ENCODE peak calls at places on chromosomes 16 and 17, in six cellular contexts. One of them, this sample, is unnamed. For H3K9me3 and H3K4me1, the result is how much of the 10 kb centered on the place peaks cover.

GRCh38 chr16:9072806-9073341 is 18.6 kb upstream of the HAPSTR1 start:
- DNase-seq in uterus: no peak
- DNase-seq in tibial nerve: no peak
- DNase-seq in esophagus squamous epithelium: no peak
- DNase-seq in DND-41: peak
- DNase-seq in Panc1: no peak
- DNase-seq in this sample: peak

GRCh38 chr16:2160915-2161551 is 5.5 kb downstream of the TRAF7 start:
- DNase-seq in uterus: peak
- DNase-seq in tibial nerve: peak
- DNase-seq in esophagus squamous epithelium: no peak
- DNase-seq in DND-41: no peak
- DNase-seq in Panc1: no peak
- DNase-seq in this sample: no peak

GRCh38 chr17:28033972-28034714 is 8.3 kb upstream of the NLK start:
- DNase-seq in uterus: no peak
- DNase-seq in tibial nerve: peak
- DNase-seq in esophagus squamous epithelium: no peak
- DNase-seq in DND-41: no peak
- DNase-seq in Panc1: no peak
- DNase-seq in this sample: no peak

GRCh38 chr16:1776991-1777374 is 4.0 kb upstream of the MRPS34 start:
- DNase-seq in uterus: no peak
- DNase-seq in tibial nerve: no peak
- DNase-seq in esophagus squamous epithelium: no peak
- DNase-seq in DND-41: no peak
- DNase-seq in Panc1: no peak
- DNase-seq in this sample: no peak

GRCh38 chr17:66459811-66460270 is 157.4 kb downstream of the PRKCA start:
- DNase-seq in uterus: peak
- DNase-seq in tibial nerve: peak
- DNase-seq in esophagus squamous epithelium: no peak
- DNase-seq in DND-41: no peak
- DNase-seq in Panc1: peak
- DNase-seq in this sample: no peak

GRCh38 chr17:32654351-32654750 is 167.6 kb downstream of the CDK5R1 start:
- DNase-seq in uterus: no peak
- DNase-seq in tibial nerve: no peak
- DNase-seq in esophagus squamous epithelium: no peak
- DNase-seq in DND-41: no peak
- DNase-seq in Panc1: no peak
- DNase-seq in this sample: no peak

GRCh38 chr17:56786989-56787482 is 46.7 kb downstream of the C17orf67 start:
- DNase-seq in uterus: peak
- DNase-seq in tibial nerve: no peak
- DNase-seq in esophagus squamous epithelium: no peak
- DNase-seq in DND-41: peak
- DNase-seq in Panc1: peak
- DNase-seq in this sample: peak

GRCh38 chr17:29451338-29451737 is 61.2 kb downstream of the TAOK1 start:
- DNase-seq in uterus: no peak
- DNase-seq in tibial nerve: no peak
- DNase-seq in esophagus squamous epithelium: no peak
- DNase-seq in DND-41: no peak
- DNase-seq in Panc1: no peak
- DNase-seq in this sample: no peak

GRCh38 chr17:30947796-30948195 is 23.0 kb upstream of the RNF135 start:
- DNase-seq in uterus: no peak
- DNase-seq in tibial nerve: no peak
- DNase-seq in esophagus squamous epithelium: no peak
- DNase-seq in DND-41: no peak
- DNase-seq in Panc1: no peak
- DNase-seq in this sample: no peak

GRCh38 chr17:39591958-39592954 is 15.5 kb downstream of the NEUROD2 start:
- DNase-seq in uterus: no peak
- DNase-seq in tibial nerve: peak
- DNase-seq in esophagus squamous epithelium: no peak
- DNase-seq in DND-41: peak
- DNase-seq in Panc1: no peak
- DNase-seq in this sample: peak

GRCh38 chr17:3529817-3530741 is 27.5 kb downstream of the TRPV3 start:
- DNase-seq in uterus: no peak
- DNase-seq in tibial nerve: peak
- DNase-seq in esophagus squamous epithelium: no peak
- DNase-seq in DND-41: no peak
- DNase-seq in Panc1: no peak
- DNase-seq in this sample: no peak

GRCh38 chr16:57471852-57472664 is 9.6 kb downstream of the POLR2C start:
- DNase-seq in uterus: no peak
- DNase-seq in tibial nerve: no peak
- DNase-seq in esophagus squamous epithelium: no peak
- DNase-seq in DND-41: no peak
- DNase-seq in Panc1: no peak
- DNase-seq in this sample: no peak

GRCh38 chr17:42288078-42288984 is at the start of gene STAT5A:
- DNase-seq in uterus: peak
- DNase-seq in tibial nerve: peak
- DNase-seq in esophagus squamous epithelium: peak
- DNase-seq in DND-41: peak
- DNase-seq in Panc1: no peak
- DNase-seq in this sample: peak

GRCh38 chr16:50296807-50297206 is 30.5 kb downstream of the ADCY7 start:
- DNase-seq in uterus: no peak
- DNase-seq in tibial nerve: no peak
- DNase-seq in esophagus squamous epithelium: no peak
- DNase-seq in DND-41: no peak
- DNase-seq in Panc1: no peak
- DNase-seq in this sample: no peak

GRCh38 chr17:33952425-33952824 is 302.7 kb upstream of the CCL2 start:
- DNase-seq in uterus: no peak
- DNase-seq in tibial nerve: no peak
- DNase-seq in esophagus squamous epithelium: no peak
- DNase-seq in DND-41: no peak
- DNase-seq in Panc1: no peak
- DNase-seq in this sample: no peak

GRCh38 chr17:50174444-50174843 is 8.6 kb downstream of the SGCA start:
- DNase-seq in uterus: no peak
- DNase-seq in tibial nerve: no peak
- DNase-seq in esophagus squamous epithelium: no peak
- DNase-seq in DND-41: no peak
- DNase-seq in Panc1: no peak
- DNase-seq in this sample: no peak

GRCh38 chr16:27363797-27364196 is 38.2 kb upstream of the IL21R start:
- DNase-seq in uterus: peak
- DNase-seq in tibial nerve: no peak
- DNase-seq in esophagus squamous epithelium: no peak
- DNase-seq in DND-41: no peak
- DNase-seq in Panc1: no peak
- DNase-seq in this sample: no peak

GRCh38 chr17:48470388-48471034 is 40.5 kb upstream of the SKAP1 start:
- DNase-seq in uterus: no peak
- DNase-seq in tibial nerve: no peak
- DNase-seq in esophagus squamous epithelium: no peak
- DNase-seq in DND-41: no peak
- DNase-seq in Panc1: no peak
- DNase-seq in this sample: no peak

GRCh38 chr17:74780443-74781238 is 4.5 kb upstream of the NAT9 start:
- DNase-seq in uterus: no peak
- DNase-seq in tibial nerve: no peak
- DNase-seq in esophagus squamous epithelium: no peak
- DNase-seq in DND-41: no peak
- DNase-seq in Panc1: no peak
- DNase-seq in this sample: peak

GRCh38 chr17:21146362-21147021 is 19.7 kb downstream of the DHRS7B start:
- DNase-seq in uterus: no peak
- DNase-seq in tibial nerve: no peak
- DNase-seq in esophagus squamous epithelium: no peak
- DNase-seq in DND-41: no peak
- DNase-seq in Panc1: no peak
- DNase-seq in this sample: no peak
- H3K9me3 ChIP-seq in uterus: under half
- H3K9me3 ChIP-seq in tibial nerve: under half
- H3K9me3 ChIP-seq in esophagus squamous epithelium: under half
- H3K9me3 ChIP-seq in DND-41: under half
- H3K9me3 ChIP-seq in Panc1: under half
- H3K9me3 ChIP-seq in this sample: under half

GRCh38 chr17:7015587-7016020 is 3.2 kb downstream of the RNASEK start:
- DNase-seq in uterus: no peak
- DNase-seq in tibial nerve: no peak
- DNase-seq in esophagus squamous epithelium: no peak
- DNase-seq in DND-41: no peak
- DNase-seq in Panc1: no peak
- DNase-seq in this sample: peak
- H3K4me1 ChIP-seq in uterus: under half
- H3K4me1 ChIP-seq in tibial nerve: under half
- H3K4me1 ChIP-seq in esophagus squamous epithelium: under half
- H3K4me1 ChIP-seq in DND-41: half or more
- H3K4me1 ChIP-seq in Panc1: under half
- H3K4me1 ChIP-seq in this sample: under half

GRCh38 chr16:10390867-10391266 is 5.0 kb downstream of the ATF7IP2 start:
- DNase-seq in uterus: no peak
- DNase-seq in tibial nerve: no peak
- DNase-seq in esophagus squamous epithelium: no peak
- DNase-seq in DND-41: no peak
- DNase-seq in Panc1: no peak
- DNase-seq in this sample: no peak
- H3K9me3 ChIP-seq in uterus: under half
- H3K9me3 ChIP-seq in tibial nerve: under half
- H3K9me3 ChIP-seq in esophagus squamous epithelium: under half
- H3K9me3 ChIP-seq in DND-41: under half
- H3K9me3 ChIP-seq in Panc1: under half
- H3K9me3 ChIP-seq in this sample: under half

DNA sequence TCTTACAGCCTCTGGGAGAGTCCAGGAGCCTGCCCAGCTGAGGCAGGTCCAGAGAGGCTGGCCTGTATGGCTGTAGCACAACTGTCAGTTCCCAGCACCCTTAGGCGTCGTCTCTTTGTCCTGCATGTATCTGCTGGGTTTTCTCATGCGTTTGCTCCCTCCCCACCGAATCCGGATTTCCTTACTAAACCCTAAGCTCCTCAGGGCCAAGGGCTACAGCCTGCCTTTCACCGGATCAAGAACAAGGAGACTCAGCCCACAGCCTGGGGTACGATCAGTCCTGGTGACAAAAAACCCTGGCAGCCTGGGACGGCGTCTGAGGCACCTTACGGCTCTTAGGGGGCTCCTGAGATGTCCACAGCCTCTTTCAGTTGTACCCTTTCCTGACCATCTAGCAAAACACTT is 12.1 kb downstream of the HIC1 start:
- DNase-seq in uterus: no peak
- DNase-seq in tibial nerve: no peak
- DNase-seq in esophagus squamous epithelium: no peak
- DNase-seq in DND-41: no peak
- DNase-seq in Panc1: no peak
- DNase-seq in this sample: no peak
- H3K4me1 ChIP-seq in uterus: half or more
- H3K4me1 ChIP-seq in tibial nerve: half or more
- H3K4me1 ChIP-seq in esophagus squamous epithelium: half or more
- H3K4me1 ChIP-seq in DND-41: under half
- H3K4me1 ChIP-seq in Panc1: under half
- H3K4me1 ChIP-seq in this sample: under half

This sample was measured in MM.1S.